ENCODE peak calls at places on chromosomes 3 and 15, in five cellular contexts. F is astrocyte, I is IMR-90, Z is endothelial cell of umbilical vein, E is colonic mucosa. A is an unnamed sample.

GRCh38 chr3:167787440-167787839 is 51.9 kb downstream of the SERPINI1 start:
- DNase-seq in E (no peak), Z (no peak), F (no peak), I (no peak), A (no peak)

GRCh38 chr3:40546811-40547210 is 22.1 kb downstream of the ZNF621 start:
- DNase-seq in F (peak; percentile 57), E (no peak), I (peak; percentile 70), Z (no peak), A (peak; percentile 71)

GRCh38 chr3:178152010-178152409 is 384.2 kb upstream of the KCNMB2 start:
- DNase-seq in F (no peak), I (no peak), E (no peak), Z (no peak), A (no peak)

GRCh38 chr15:65818927-65819562 is 27.0 kb upstream of the DENND4A start:
- DNase-seq in F (no peak), I (peak; percentile 25), E (no peak), Z (peak; percentile 95), A (no peak)

GRCh38 chr15:63003836-63004610 is 38.5 kb upstream of the TPM1 start:
- DNase-seq in E (no peak), F (no peak), Z (no peak), I (no peak), A (no peak)

GRCh38 chr3:52091566-52092290 is 35.4 kb upstream of the DUSP7 start:
- DNase-seq in E (no peak), F (no peak), Z (no peak), I (peak; percentile 49), A (no peak)

GRCh38 chr3:140914384-140914945 is 27.2 kb upstream of the SLC25A36 start:
- DNase-seq in E (no peak), F (no peak), I (no peak), Z (no peak), A (no peak)

GRCh38 chr15:63836579-63836978 is 2.8 kb upstream of the HERC1 start:
- DNase-seq in Z (peak; percentile 99), E (no peak), F (no peak), I (no peak), A (peak; percentile 43)

GRCh38 chr3:119613872-119614271 is 16.2 kb downstream of the PLA1A start:
- DNase-seq in E (no peak), I (no peak), F (no peak), Z (no peak), A (no peak)

GRCh38 chr15:89021224-89021623 is 67.0 kb upstream of the ABHD2 start:
- DNase-seq in I (no peak), Z (no peak), F (no peak), E (no peak), A (peak; percentile 55)

GRCh38 chr15:25739687-25740121 is 123.4 kb downstream of the ATP10A start:
- DNase-seq in E (no peak), I (peak; percentile 64), F (peak; percentile 13), Z (no peak), A (peak; percentile 67)

GRCh38 chr15:59292393-59292792 is 80.3 kb downstream of the MYO1E start:
- DNase-seq in F (peak; percentile 70), E (no peak), Z (peak; percentile 91), I (peak; percentile 51), A (peak; percentile 33)

GRCh38 chr3:196650740-196651311 is 11.3 kb downstream of the NRROS start:
- DNase-seq in E (no peak), Z (peak; percentile 98), F (peak; percentile 98), I (peak; percentile 98), A (peak; percentile 96)

GRCh38 chr3:188659444-188660100 is 505.6 kb downstream of the LPP start:
- DNase-seq in Z (no peak), F (no peak), I (no peak), E (no peak), A (peak; percentile 11)

GRCh38 chr15:29822685-29823459 is 604 bp upstream of the TJP1 start:
- DNase-seq in I (peak; percentile 83), E (peak; percentile 77), Z (peak; percentile 87), F (peak; percentile 80), A (peak; percentile 83)

GRCh38 chr3:194865595-194865994 is 179.9 kb downstream of the FAM43A start:
- DNase-seq in I (no peak), F (no peak), E (no peak), Z (no peak), A (no peak)

GRCh38 chr3:155549087-155549486 is 195.8 kb downstream of the PLCH1 start:
- DNase-seq in I (no peak), E (no peak), F (no peak), Z (no peak), A (peak; percentile 1)

GRCh38 chr15:76577879-76578512 is 241.4 kb downstream of the ISL2 start:
- DNase-seq in Z (no peak), F (no peak), I (no peak), E (no peak), A (no peak)

GRCh38 chr3:30332196-30333021 is 274.0 kb upstream of the TGFBR2 start:
- DNase-seq in Z (no peak), F (no peak), I (no peak), E (no peak), A (no peak)

GRCh38 chr3:165852710-165853109 is 15.5 kb upstream of the BCHE start:
- DNase-seq in Z (no peak), I (no peak), F (peak; percentile 35), E (no peak), A (no peak)

GRCh38 chr3:50365080-50365841 is 5.9 kb upstream of the TMEM115 start:
- DNase-seq in E (peak; percentile 97), Z (peak; percentile 67), I (peak; percentile 49), F (peak; percentile 30), A (peak; percentile 83)

GRCh38 chr15:62150445-62150844 is 14.6 kb downstream of the C2CD4B start:
- DNase-seq in F (no peak), I (no peak), E (no peak), Z (peak; percentile 86), A (no peak)

GRCh38 chr3:23444386-23444785 is 241.3 kb downstream of the UBE2E2 start:
- DNase-seq in I (no peak), F (no peak), Z (no peak), E (no peak), A (no peak)

GRCh38 chr15:25693321-25694237 is 169.5 kb downstream of the ATP10A start:
- DNase-seq in I (peak; percentile 24), F (no peak), E (no peak), Z (no peak), A (peak; percentile 54)

GRCh38 chr3:138594150-138594934 is at the start of gene CEP70:
- DNase-seq in F (peak; percentile 85), I (peak; percentile 95), Z (peak; percentile 96), E (peak; percentile 96), A (peak; percentile 97)

GRCh38 chr3:136068708-136069107 is 103.2 kb downstream of the PPP2R3A start:
- DNase-seq in I (peak; percentile 88), Z (no peak), E (no peak), F (peak; percentile 71), A (peak; percentile 36)

GRCh38 chr3:170387952-170388351 is 30.4 kb downstream of the SKIL start:
- DNase-seq in I (peak; percentile 11), E (no peak), Z (no peak), F (peak; percentile 16), A (peak; percentile 67)

GRCh38 chr15:36373549-36373948 is 205.9 kb upstream of the CDIN1 start:
- DNase-seq in E (no peak), Z (peak; percentile 18), F (peak; percentile 74), I (peak; percentile 3), A (no peak)

GRCh38 chr15:101521563-101521962 is 32.1 kb upstream of the PCSK6 start:
- DNase-seq in Z (no peak), I (no peak), F (no peak), E (peak; percentile 23), A (no peak)

GRCh38 chr3:541328-541727 is 344.8 kb downstream of the CHL1 start:
- DNase-seq in E (no peak), F (no peak), I (no peak), Z (no peak), A (no peak)

GRCh38 chr3:195140816-195141793 is 129.9 kb downstream of the XXYLT1 start:
- DNase-seq in I (peak; percentile 31), E (no peak), Z (peak; percentile 92), F (peak; percentile 51), A (no peak)

GRCh38 chr3:55484741-55485207 is 2.3 kb downstream of the WNT5A start:
- DNase-seq in I (no peak), Z (no peak), F (no peak), E (no peak), A (no peak)
- H3K4me3 ChIP-seq in I (peak overlapping the region; percentile 89), Z (no peak overlapping the region), F (peak overlapping the region; percentile 77), E (peak overlapping the region; percentile 57), A (peak overlapping the region; percentile 93)

DNA sequence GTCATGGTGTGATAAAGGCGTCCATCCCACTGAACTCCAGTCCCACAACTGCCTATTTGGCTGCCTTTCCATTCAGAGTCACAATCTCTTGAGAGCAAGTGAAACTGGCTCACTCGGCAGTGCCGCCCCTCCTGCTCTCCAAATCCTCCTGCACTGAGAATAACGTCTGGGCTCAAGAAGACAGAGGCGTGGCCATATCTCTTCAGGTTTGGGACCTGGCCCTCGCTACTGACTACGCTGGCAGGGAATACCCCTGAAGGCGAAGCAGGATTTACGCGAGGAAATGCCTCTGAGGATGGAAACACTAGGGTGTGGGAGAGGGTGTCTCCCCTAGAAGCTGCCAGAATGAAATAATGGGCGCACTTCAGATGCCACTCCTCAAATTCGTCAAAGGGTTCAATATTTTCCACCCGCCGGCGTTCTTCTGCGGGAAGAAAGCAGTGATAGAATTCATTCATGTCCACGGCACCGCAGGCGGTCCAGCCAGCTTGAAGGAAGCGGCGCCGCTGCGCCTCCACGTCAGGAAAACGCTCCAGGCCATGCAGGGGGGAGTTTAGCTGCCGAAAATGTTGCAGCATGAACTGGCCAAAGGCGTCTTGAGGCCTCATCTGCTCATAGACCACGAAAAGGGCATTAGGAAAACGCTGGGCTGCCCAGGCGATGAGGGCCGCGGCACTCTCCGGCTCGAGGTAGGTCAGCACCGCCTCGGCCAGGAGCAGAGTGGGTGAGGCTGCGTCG is 982 bp downstream of the LCMT2 start:
- DNase-seq in F (peak; percentile 36), I (peak; percentile 37), E (peak; percentile 51), Z (peak; percentile 5), A (peak; percentile 71)
- H3K4me1 ChIP-seq in F (peaks cover 12% of the 10 kb centered on the region), I (peaks cover 9% of the 10 kb centered on the region), E (peaks cover 10% of the 10 kb centered on the region), Z (peaks cover 11% of the 10 kb centered on the region), A (peaks cover 24% of the 10 kb centered on the region)

GRCh38 chr15:68820589-68821189 is at the start of gene ANP32A:
- DNase-seq in Z (peak; percentile 96), I (peak; percentile 91), F (peak; percentile 86), E (peak; percentile 97), A (peak; percentile 97)

GRCh38 chr15:68821190-68821897 is 649 bp upstream of the ANP32A start:
- DNase-seq in E (no peak), Z (peak; percentile 41), I (no peak), F (no peak), A (peak; percentile 47)

GRCh38 chr15:68821898-68822380 is 1.2 kb upstream of the ANP32A start:
- DNase-seq in Z (peak; percentile 33), I (no peak), E (peak; percentile 35), F (no peak), A (peak; percentile 58)

GRCh38 chr15:68823561-68823960 is 2.9 kb upstream of the ANP32A start:
- DNase-seq in Z (no peak), E (no peak), I (no peak), F (no peak), A (no peak)

DNA sequence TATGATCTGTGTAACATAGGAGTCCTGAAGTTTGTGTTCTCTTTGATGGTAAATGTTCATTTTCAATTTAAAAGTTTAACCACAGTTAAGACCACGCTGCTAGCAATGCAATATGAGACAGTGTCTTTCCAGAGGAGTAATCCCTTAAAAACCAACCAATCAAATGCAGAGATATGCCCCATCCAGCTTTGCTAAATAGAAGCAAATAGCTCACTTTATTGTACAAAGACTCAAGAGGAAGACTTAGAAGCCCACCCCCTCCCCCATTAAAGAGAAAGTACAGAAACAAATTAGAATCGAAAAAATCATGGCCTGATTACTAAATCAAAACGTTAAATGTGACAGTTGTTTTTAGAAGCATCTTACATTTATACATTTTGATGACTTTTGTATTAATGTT is 2.1 kb upstream of the ANP32A start:
- DNase-seq in I (no peak), F (no peak), E (no peak), Z (no peak), A (no peak)
- H3K9ac ChIP-seq in I (no peak overlapping the region), F (no peak overlapping the region), E (no peak overlapping the region), Z (no peak overlapping the region), A (no peak overlapping the region)

GRCh38 chr15:74955796-74956647 is 550 bp downstream of the RPP25 start:
- DNase-seq in Z (peak; percentile 79), F (peak; percentile 29), E (peak; percentile 84), I (peak; percentile 26), A (peak; percentile 52)
- H3K4me3 ChIP-seq in Z (peak overlapping the region; percentile 44), F (peak overlapping the region; percentile 64), E (peak overlapping the region; percentile 69), I (peak overlapping the region; percentile 30), A (peak overlapping the region; percentile 76)

A was measured in adipocyte.